ENCODE peak calls at places on chromosomes 5 and 9, in five cellular contexts. One of them, this sample, is unnamed.

GRCh38 chr9:72533322-72533721 is 11.9 kb downstream of the TMC1 start:
- DNase-seq in suprapubic skin: no peak
- DNase-seq in GM12878: no peak
- DNase-seq in prostate gland: peak; percentile 81
- DNase-seq in SK-N-SH: no peak
- DNase-seq in this sample: no peak

GRCh38 chr9:79686381-79687130 is 114.8 kb downstream of the TLE4 start:
- DNase-seq in suprapubic skin: peak; percentile 60
- DNase-seq in GM12878: no peak
- DNase-seq in prostate gland: no peak
- DNase-seq in SK-N-SH: no peak
- DNase-seq in this sample: no peak

GRCh38 chr5:55997742-55998351 is 3.1 kb upstream of the IL6ST start:
- DNase-seq in suprapubic skin: no peak
- DNase-seq in GM12878: no peak
- DNase-seq in prostate gland: no peak
- DNase-seq in SK-N-SH: no peak
- DNase-seq in this sample: no peak

GRCh38 chr5:4422247-4422646 is 717.9 kb upstream of the ADAMTS16 start:
- DNase-seq in suprapubic skin: no peak
- DNase-seq in GM12878: no peak
- DNase-seq in prostate gland: no peak
- DNase-seq in SK-N-SH: no peak
- DNase-seq in this sample: no peak

GRCh38 chr5:175456105-175456504 is 12.1 kb upstream of the DRD1 start:
- DNase-seq in suprapubic skin: no peak
- DNase-seq in GM12878: no peak
- DNase-seq in prostate gland: no peak
- DNase-seq in SK-N-SH: no peak
- DNase-seq in this sample: no peak

GRCh38 chr5:31664566-31664965 is 25.6 kb downstream of the PDZD2 start:
- DNase-seq in suprapubic skin: no peak
- DNase-seq in GM12878: no peak
- DNase-seq in prostate gland: no peak
- DNase-seq in SK-N-SH: peak; percentile 27
- DNase-seq in this sample: no peak

GRCh38 chr5:84715087-84715486 is 330.4 kb upstream of the EDIL3 start:
- DNase-seq in suprapubic skin: no peak
- DNase-seq in GM12878: no peak
- DNase-seq in prostate gland: no peak
- DNase-seq in SK-N-SH: no peak
- DNase-seq in this sample: no peak

GRCh38 chr9:116208417-116209232 is 55.0 kb downstream of the PAPPA start:
- DNase-seq in suprapubic skin: no peak
- DNase-seq in GM12878: no peak
- DNase-seq in prostate gland: no peak
- DNase-seq in SK-N-SH: no peak
- DNase-seq in this sample: no peak

GRCh38 chr5:19534751-19535150 is 453.2 kb downstream of the CDH18 start:
- DNase-seq in suprapubic skin: no peak
- DNase-seq in GM12878: no peak
- DNase-seq in prostate gland: no peak
- DNase-seq in SK-N-SH: no peak
- DNase-seq in this sample: no peak

GRCh38 chr9:85319946-85320345 is 421.8 kb downstream of the AGTPBP1 start:
- DNase-seq in suprapubic skin: no peak
- DNase-seq in GM12878: no peak
- DNase-seq in prostate gland: no peak
- DNase-seq in SK-N-SH: no peak
- DNase-seq in this sample: no peak

GRCh38 chr5:172849636-172850453 is 15.8 kb downstream of the ERGIC1 start:
- DNase-seq in suprapubic skin: no peak
- DNase-seq in GM12878: peak; percentile 52
- DNase-seq in prostate gland: peak; percentile 84
- DNase-seq in SK-N-SH: no peak
- DNase-seq in this sample: no peak

GRCh38 chr5:2902742-2903297 is 151.3 kb upstream of the IRX2 start:
- DNase-seq in suprapubic skin: no peak
- DNase-seq in GM12878: no peak
- DNase-seq in prostate gland: no peak
- DNase-seq in SK-N-SH: no peak
- DNase-seq in this sample: no peak

GRCh38 chr9:106228861-106229260 is 534.5 kb downstream of the TMEM38B start:
- DNase-seq in suprapubic skin: no peak
- DNase-seq in GM12878: no peak
- DNase-seq in prostate gland: no peak
- DNase-seq in SK-N-SH: no peak
- DNase-seq in this sample: no peak

GRCh38 chr5:133247881-133248642 is 196.2 kb downstream of the HSPA4 start:
- DNase-seq in suprapubic skin: no peak
- DNase-seq in GM12878: no peak
- DNase-seq in prostate gland: no peak
- DNase-seq in SK-N-SH: peak; percentile 73
- DNase-seq in this sample: no peak

GRCh38 chr9:72422214-72422613 is 57.2 kb upstream of the ZFAND5 start:
- DNase-seq in suprapubic skin: no peak
- DNase-seq in GM12878: no peak
- DNase-seq in prostate gland: no peak
- DNase-seq in SK-N-SH: no peak
- DNase-seq in this sample: peak; percentile 8

GRCh38 chr9:131304676-131305366 is 15.3 kb downstream of the PLPP7 start:
- DNase-seq in suprapubic skin: no peak
- DNase-seq in GM12878: no peak
- DNase-seq in prostate gland: no peak
- DNase-seq in SK-N-SH: peak; percentile 63
- DNase-seq in this sample: no peak

GRCh38 chr5:133065482-133065881 is 13.7 kb downstream of the HSPA4 start:
- DNase-seq in suprapubic skin: no peak
- DNase-seq in GM12878: no peak
- DNase-seq in prostate gland: no peak
- DNase-seq in SK-N-SH: no peak
- DNase-seq in this sample: no peak

GRCh38 chr5:54516051-54516645 is 1.4 kb upstream of the SNX18 start:
- DNase-seq in suprapubic skin: no peak
- DNase-seq in GM12878: no peak
- DNase-seq in prostate gland: no peak
- DNase-seq in SK-N-SH: no peak
- DNase-seq in this sample: no peak

GRCh38 chr5:43051668-43052067 is 11.5 kb upstream of the ANXA2R start:
- DNase-seq in suprapubic skin: no peak
- DNase-seq in GM12878: no peak
- DNase-seq in prostate gland: no peak
- DNase-seq in SK-N-SH: no peak
- DNase-seq in this sample: no peak

GRCh38 chr9:104868687-104869404 is 59.1 kb downstream of the ABCA1 start:
- DNase-seq in suprapubic skin: peak; percentile 67
- DNase-seq in GM12878: no peak
- DNase-seq in prostate gland: peak; percentile 25
- DNase-seq in SK-N-SH: peak; percentile 37
- DNase-seq in this sample: peak; percentile 62

GRCh38 chr9:97763884-97764283 is 66.7 kb upstream of the XPA start:
- DNase-seq in suprapubic skin: no peak
- DNase-seq in GM12878: no peak
- DNase-seq in prostate gland: no peak
- DNase-seq in SK-N-SH: no peak
- DNase-seq in this sample: no peak

GRCh38 chr9:135536166-135536565 is 9.8 kb upstream of the OBP2A start:
- DNase-seq in suprapubic skin: no peak
- DNase-seq in GM12878: no peak
- DNase-seq in prostate gland: no peak
- DNase-seq in SK-N-SH: no peak
- DNase-seq in this sample: no peak

DNA sequence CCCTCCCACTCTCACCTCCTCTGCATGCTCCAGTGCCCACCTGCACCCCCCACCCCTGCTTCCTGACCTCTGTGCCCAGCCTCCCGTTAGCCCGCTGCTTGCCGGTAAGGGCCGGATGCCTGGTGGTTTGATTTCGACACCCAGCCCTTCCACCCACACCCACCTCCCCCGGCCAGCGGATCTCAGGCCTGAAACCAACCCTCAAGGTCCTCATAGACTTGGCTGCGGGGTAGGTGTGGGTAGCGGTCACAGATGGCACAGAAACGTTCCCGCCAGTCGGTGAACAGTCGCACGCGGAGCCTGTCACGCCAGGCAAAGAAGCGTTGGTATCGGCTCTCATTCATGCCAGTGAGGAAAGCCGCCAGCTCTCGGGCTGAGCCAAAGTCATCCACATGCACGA is 1.4 kb downstream of the FUT7 start:
- DNase-seq in suprapubic skin: no peak
- DNase-seq in GM12878: peak; percentile 42
- DNase-seq in prostate gland: no peak
- DNase-seq in SK-N-SH: no peak
- DNase-seq in this sample: no peak
- H3K4me1 ChIP-seq in suprapubic skin: peaks cover 60% of the 10 kb centered on the region
- H3K4me1 ChIP-seq in GM12878: peaks cover 50% of the 10 kb centered on the region
- H3K4me1 ChIP-seq in prostate gland: peaks cover 39% of the 10 kb centered on the region
- H3K4me1 ChIP-seq in SK-N-SH: peaks cover 53% of the 10 kb centered on the region
- H3K4me1 ChIP-seq in this sample: peaks cover 63% of the 10 kb centered on the region

GRCh38 chr5:141650851-141651727 is at the start of gene FCHSD1:
- DNase-seq in suprapubic skin: peak; percentile 93
- DNase-seq in GM12878: no peak
- DNase-seq in prostate gland: peak; percentile 88
- DNase-seq in SK-N-SH: peak; percentile 99
- DNase-seq in this sample: peak; percentile 98
- TF ChIP-seq POLR2AphosphoS5 in suprapubic skin: no peak
- TF ChIP-seq POLR2AphosphoS5 in GM12878: peak; percentile 47
- TF ChIP-seq POLR2AphosphoS5 in prostate gland: peak; percentile 57
- TF ChIP-seq POLR2AphosphoS5 in SK-N-SH: peak; percentile 70
- TF ChIP-seq POLR2AphosphoS5 in this sample: peak; percentile 31

GRCh38 chr5:142441638-142442037 is 116.8 kb upstream of the SPRY4 start:
- DNase-seq in suprapubic skin: no peak
- DNase-seq in GM12878: no peak
- DNase-seq in prostate gland: no peak
- DNase-seq in SK-N-SH: no peak
- DNase-seq in this sample: no peak

GRCh38 chr5:142446131-142446959 is 121.5 kb upstream of the SPRY4 start:
- DNase-seq in suprapubic skin: no peak
- DNase-seq in GM12878: no peak
- DNase-seq in prostate gland: no peak
- DNase-seq in SK-N-SH: no peak
- DNase-seq in this sample: no peak

GRCh38 chr5:142446960-142447279 is 122.1 kb upstream of the SPRY4 start:
- DNase-seq in suprapubic skin: no peak
- DNase-seq in GM12878: no peak
- DNase-seq in prostate gland: no peak
- DNase-seq in SK-N-SH: no peak
- DNase-seq in this sample: no peak

GRCh38 chr5:142447887-142448286 is 123.1 kb upstream of the SPRY4 start:
- DNase-seq in suprapubic skin: no peak
- DNase-seq in GM12878: no peak
- DNase-seq in prostate gland: no peak
- DNase-seq in SK-N-SH: no peak
- DNase-seq in this sample: no peak

DNA sequence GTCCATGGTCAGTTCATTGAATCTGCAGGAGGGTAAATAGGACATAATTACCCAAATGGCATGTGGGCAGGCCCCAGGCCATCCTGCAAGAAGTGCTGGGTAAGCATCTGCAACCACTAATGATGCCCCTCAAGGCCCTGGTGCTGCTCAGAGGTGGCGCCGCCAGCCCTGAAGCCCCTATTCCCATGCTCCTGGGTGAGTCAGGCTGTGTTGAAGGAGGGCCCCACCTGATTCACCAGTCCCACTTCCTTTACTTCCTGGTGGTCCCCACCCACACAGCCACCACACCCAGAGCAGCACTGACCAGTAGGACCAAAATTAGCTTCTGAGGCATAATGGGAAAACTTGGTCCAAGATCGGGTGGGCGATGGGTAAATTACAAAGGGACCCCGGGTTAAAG is 120.4 kb upstream of the SPRY4 start:
- DNase-seq in suprapubic skin: no peak
- DNase-seq in GM12878: no peak
- DNase-seq in prostate gland: no peak
- DNase-seq in SK-N-SH: no peak
- DNase-seq in this sample: peak; percentile 45
- H3K27ac ChIP-seq in suprapubic skin: no peak overlapping the region
- H3K27ac ChIP-seq in GM12878: no peak overlapping the region
- H3K27ac ChIP-seq in prostate gland: no peak overlapping the region
- H3K27ac ChIP-seq in SK-N-SH: no peak overlapping the region
- H3K27ac ChIP-seq in this sample: peak overlapping the region; percentile 50

DNA sequence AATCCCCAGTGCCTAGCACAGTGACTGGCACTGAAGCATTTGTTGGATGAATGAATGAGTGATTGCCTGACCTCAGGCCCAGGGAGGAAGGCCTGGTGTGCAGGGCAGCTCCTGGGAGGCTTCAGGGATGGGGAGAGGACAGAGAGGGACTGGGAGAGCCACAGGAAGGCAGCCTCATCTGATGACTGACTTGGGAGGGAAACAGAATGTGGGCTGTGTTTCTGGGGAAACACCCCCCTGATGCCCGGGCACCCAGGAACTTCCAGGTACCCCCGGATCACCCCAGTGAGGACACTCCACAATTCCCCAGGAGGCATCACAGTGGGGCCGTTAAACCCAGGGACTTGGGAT is 133.6 kb downstream of the C9orf50 start:
- DNase-seq in suprapubic skin: no peak
- DNase-seq in GM12878: no peak
- DNase-seq in prostate gland: no peak
- DNase-seq in SK-N-SH: no peak
- DNase-seq in this sample: no peak
- H3K4me1 ChIP-seq in suprapubic skin: peaks cover 97% of the 10 kb centered on the region
- H3K4me1 ChIP-seq in GM12878: peaks cover 7% of the 10 kb centered on the region
- H3K4me1 ChIP-seq in prostate gland: peaks cover 66% of the 10 kb centered on the region
- H3K4me1 ChIP-seq in SK-N-SH: peaks cover 76% of the 10 kb centered on the region
- H3K4me1 ChIP-seq in this sample: peaks cover 56% of the 10 kb centered on the region

GRCh38 chr9:133578524-133579230 is 30.5 kb downstream of the FAM163B start:
- DNase-seq in suprapubic skin: no peak
- DNase-seq in GM12878: no peak
- DNase-seq in prostate gland: no peak
- DNase-seq in SK-N-SH: no peak
- DNase-seq in this sample: peak; percentile 79
- TF ChIP-seq POLR2AphosphoS5 in suprapubic skin: no peak
- TF ChIP-seq POLR2AphosphoS5 in GM12878: no peak
- TF ChIP-seq POLR2AphosphoS5 in prostate gland: no peak
- TF ChIP-seq POLR2AphosphoS5 in SK-N-SH: no peak
- TF ChIP-seq POLR2AphosphoS5 in this sample: no peak

DNA sequence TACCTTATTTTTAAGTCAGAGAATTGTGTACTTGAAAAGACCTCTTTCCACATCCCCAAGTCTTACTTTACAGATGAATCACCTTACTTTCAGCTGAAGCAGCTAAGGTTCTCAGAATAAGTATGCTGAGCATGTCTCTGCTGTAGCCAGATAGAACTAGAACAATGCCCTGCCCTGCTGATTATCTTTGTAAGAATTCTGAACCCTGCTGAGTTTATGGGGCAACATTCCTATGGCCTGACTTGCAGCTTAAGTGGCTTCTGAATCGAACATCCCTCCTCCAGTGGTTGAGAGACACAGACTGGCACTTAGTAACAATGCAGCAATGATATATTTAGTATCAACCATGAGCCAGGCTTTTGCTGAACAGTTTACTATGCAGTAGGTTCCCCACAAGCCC is 592.0 kb upstream of the WWC1 start:
- DNase-seq in suprapubic skin: no peak
- DNase-seq in GM12878: no peak
- DNase-seq in prostate gland: peak; percentile 10
- DNase-seq in SK-N-SH: no peak
- DNase-seq in this sample: no peak
- H3K27ac ChIP-seq in suprapubic skin: no peak overlapping the region
- H3K27ac ChIP-seq in GM12878: no peak overlapping the region
- H3K27ac ChIP-seq in prostate gland: no peak overlapping the region
- H3K27ac ChIP-seq in SK-N-SH: peak overlapping the region; percentile 71
- H3K27ac ChIP-seq in this sample: no peak overlapping the region

This sample was measured in upper lobe of left lung.